ENCODE peak calls at places on chromosomes 13 and 19, in four cellular contexts. One of them, this sample, is unnamed.

GRCh38 chr13:42110410-42111155 is 62.1 kb downstream of the DGKH start:
- DNase-seq in mesenchymal stem cell: peak; percentile 89
- DNase-seq in neuronal stem cell: peak; percentile 59
- DNase-seq in IMR-90: peak; percentile 82
- DNase-seq in this sample: no peak

GRCh38 chr19:7868671-7869452 is 5.3 kb downstream of the PRR36 start:
- DNase-seq in mesenchymal stem cell: peak; percentile 68
- DNase-seq in IMR-90: peak; percentile 44
- DNase-seq in neuronal stem cell: peak; percentile 86
- DNase-seq in this sample: peak; percentile 93

GRCh38 chr19:6333439-6333838 is at the start of gene ACER1:
- DNase-seq in IMR-90: no peak
- DNase-seq in neuronal stem cell: no peak
- DNase-seq in mesenchymal stem cell: no peak
- DNase-seq in this sample: no peak

GRCh38 chr19:3029070-3029923 is at the start of gene TLE2:
- DNase-seq in mesenchymal stem cell: no peak
- DNase-seq in IMR-90: no peak
- DNase-seq in neuronal stem cell: no peak
- DNase-seq in this sample: no peak

GRCh38 chr19:14048439-14049153 is 13.3 kb downstream of the PALM3 start:
- DNase-seq in neuronal stem cell: peak; percentile 30
- DNase-seq in mesenchymal stem cell: peak; percentile 88
- DNase-seq in IMR-90: no peak
- DNase-seq in this sample: peak; percentile 85

GRCh38 chr13:42847891-42848663 is 66.7 kb downstream of the FAM216B start:
- DNase-seq in mesenchymal stem cell: peak; percentile 56
- DNase-seq in IMR-90: peak; percentile 8
- DNase-seq in neuronal stem cell: no peak
- DNase-seq in this sample: no peak

GRCh38 chr19:56133858-56134654 is 7.0 kb upstream of the ZNF444 start:
- DNase-seq in IMR-90: peak; percentile 17
- DNase-seq in neuronal stem cell: no peak
- DNase-seq in mesenchymal stem cell: no peak
- DNase-seq in this sample: no peak

GRCh38 chr13:46553521-46553885 is 533 bp downstream of the LRCH1 start:
- DNase-seq in IMR-90: no peak
- DNase-seq in neuronal stem cell: no peak
- DNase-seq in mesenchymal stem cell: no peak
- DNase-seq in this sample: no peak

GRCh38 chr13:46124967-46125933 is 20.4 kb upstream of the CPB2 start:
- DNase-seq in IMR-90: no peak
- DNase-seq in mesenchymal stem cell: peak; percentile 14
- DNase-seq in neuronal stem cell: no peak
- DNase-seq in this sample: no peak

GRCh38 chr19:39474139-39474620 is 6.5 kb upstream of the TIMM50 start:
- DNase-seq in neuronal stem cell: peak; percentile 45
- DNase-seq in IMR-90: peak; percentile 22
- DNase-seq in mesenchymal stem cell: peak; percentile 57
- DNase-seq in this sample: peak; percentile 84

GRCh38 chr19:35637165-35637564 is 4.4 kb upstream of the ETV2 start:
- DNase-seq in neuronal stem cell: no peak
- DNase-seq in IMR-90: no peak
- DNase-seq in mesenchymal stem cell: no peak
- DNase-seq in this sample: no peak

GRCh38 chr19:3538965-3539742 is at the start of gene TEKTIP1:
- DNase-seq in mesenchymal stem cell: peak; percentile 34
- DNase-seq in neuronal stem cell: no peak
- DNase-seq in IMR-90: no peak
- DNase-seq in this sample: peak; percentile 66

GRCh38 chr19:6801397-6802086 is 29.0 kb downstream of the VAV1 start:
- DNase-seq in mesenchymal stem cell: no peak
- DNase-seq in neuronal stem cell: no peak
- DNase-seq in IMR-90: no peak
- DNase-seq in this sample: peak; percentile 73

GRCh38 chr13:61286148-61286745 is 129.4 kb downstream of the PCDH20 start:
- DNase-seq in neuronal stem cell: peak; percentile 2
- DNase-seq in IMR-90: no peak
- DNase-seq in mesenchymal stem cell: no peak
- DNase-seq in this sample: peak; percentile 53

GRCh38 chr13:90171649-90172048 is 1175.8 kb upstream of the MIR17HG start:
- DNase-seq in neuronal stem cell: no peak
- DNase-seq in IMR-90: no peak
- DNase-seq in mesenchymal stem cell: no peak
- DNase-seq in this sample: no peak

GRCh38 chr13:100399455-100399854 is 189.1 kb downstream of the GGACT start:
- DNase-seq in mesenchymal stem cell: no peak
- DNase-seq in neuronal stem cell: no peak
- DNase-seq in IMR-90: no peak
- DNase-seq in this sample: no peak

GRCh38 chr13:103517066-103517767 is 451.0 kb upstream of the SLC10A2 start:
- DNase-seq in IMR-90: no peak
- DNase-seq in neuronal stem cell: no peak
- DNase-seq in mesenchymal stem cell: no peak
- DNase-seq in this sample: no peak

DNA sequence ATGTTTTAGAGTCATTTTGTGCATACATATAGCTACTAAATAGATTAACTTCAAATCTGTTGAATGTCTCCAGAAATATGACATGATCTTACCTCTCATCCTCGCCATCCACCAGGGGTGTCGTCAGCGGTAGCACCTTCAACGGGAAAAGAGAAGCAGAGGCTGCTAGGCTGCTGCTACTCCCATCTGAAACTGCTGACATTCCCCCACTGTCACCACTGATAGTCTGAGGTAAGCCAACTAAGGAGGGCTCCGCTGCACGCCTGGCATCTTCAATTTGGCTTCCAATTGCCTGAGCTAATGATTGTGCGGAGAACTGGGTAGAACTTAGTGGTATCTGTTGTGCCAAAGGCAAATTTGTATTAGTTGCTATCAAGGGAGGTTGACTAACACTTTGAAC is 3.1 kb downstream of the TSC22D1 start:
- DNase-seq in neuronal stem cell: no peak
- DNase-seq in IMR-90: no peak
- DNase-seq in mesenchymal stem cell: no peak
- DNase-seq in this sample: peak; percentile 37
- H4K8ac ChIP-seq in neuronal stem cell: no peak overlapping the region
- H4K8ac ChIP-seq in IMR-90: no peak overlapping the region
- H4K8ac ChIP-seq in mesenchymal stem cell: no peak overlapping the region
- H4K8ac ChIP-seq in this sample: no peak overlapping the region

GRCh38 chr13:88701551-88701950 is 1030.4 kb downstream of the SLITRK5 start:
- DNase-seq in mesenchymal stem cell: peak; percentile 8
- DNase-seq in IMR-90: no peak
- DNase-seq in neuronal stem cell: no peak
- DNase-seq in this sample: no peak
- H4K8ac ChIP-seq in mesenchymal stem cell: no peak overlapping the region
- H4K8ac ChIP-seq in IMR-90: no peak overlapping the region
- H4K8ac ChIP-seq in neuronal stem cell: no peak overlapping the region
- H4K8ac ChIP-seq in this sample: no peak overlapping the region

DNA sequence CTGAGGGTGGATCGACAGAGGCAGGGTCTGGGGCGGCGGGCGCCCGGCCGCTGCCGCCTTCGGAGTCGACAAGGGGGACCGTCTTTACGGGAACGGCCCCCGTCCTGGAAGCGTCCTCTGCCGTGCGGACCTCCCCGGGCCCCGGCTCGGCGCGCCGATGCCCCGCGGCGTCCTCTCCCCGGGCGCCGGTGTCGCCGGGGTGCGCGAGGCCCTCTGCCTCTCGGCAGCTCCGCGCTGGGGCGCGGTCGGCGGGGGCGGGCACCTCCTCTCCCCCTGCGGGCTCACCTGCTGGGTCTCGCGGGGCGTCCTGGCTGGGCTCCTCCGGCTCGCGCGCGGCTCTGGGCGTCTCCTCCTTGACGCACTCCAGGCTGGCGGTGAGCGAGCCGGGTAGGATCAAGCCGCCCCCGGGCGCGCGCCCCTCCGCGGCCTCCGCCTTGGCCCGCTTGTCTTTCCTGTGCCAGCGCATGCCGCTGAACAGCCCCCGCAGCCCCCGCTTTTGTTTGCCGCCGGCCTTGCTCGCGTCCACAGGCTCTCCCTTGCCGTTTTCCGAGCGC is 1.5 kb downstream of the AMER2 start:
- DNase-seq in IMR-90: no peak
- DNase-seq in neuronal stem cell: no peak
- DNase-seq in mesenchymal stem cell: no peak
- DNase-seq in this sample: no peak
- H4K8ac ChIP-seq in IMR-90: no peak overlapping the region
- H4K8ac ChIP-seq in neuronal stem cell: no peak overlapping the region
- H4K8ac ChIP-seq in mesenchymal stem cell: no peak overlapping the region
- H4K8ac ChIP-seq in this sample: no peak overlapping the region

GRCh38 chr19:21143428-21143827 is 1.6 kb downstream of the ZNF431 start:
- DNase-seq in mesenchymal stem cell: no peak
- DNase-seq in IMR-90: no peak
- DNase-seq in neuronal stem cell: no peak
- DNase-seq in this sample: no peak
- H4K8ac ChIP-seq in mesenchymal stem cell: no peak overlapping the region
- H4K8ac ChIP-seq in IMR-90: no peak overlapping the region
- H4K8ac ChIP-seq in neuronal stem cell: no peak overlapping the region
- H4K8ac ChIP-seq in this sample: no peak overlapping the region

GRCh38 chr13:22061806-22062391 is 391.0 kb downstream of the FGF9 start:
- DNase-seq in neuronal stem cell: no peak
- DNase-seq in mesenchymal stem cell: no peak
- DNase-seq in IMR-90: no peak
- DNase-seq in this sample: no peak
- H4K8ac ChIP-seq in neuronal stem cell: no peak overlapping the region
- H4K8ac ChIP-seq in mesenchymal stem cell: no peak overlapping the region
- H4K8ac ChIP-seq in IMR-90: no peak overlapping the region
- H4K8ac ChIP-seq in this sample: no peak overlapping the region

GRCh38 chr13:30864352-30865130 is 41.5 kb upstream of the MEDAG start:
- DNase-seq in mesenchymal stem cell: peak; percentile 92
- DNase-seq in neuronal stem cell: no peak
- DNase-seq in IMR-90: peak; percentile 98
- DNase-seq in this sample: no peak
- H4K8ac ChIP-seq in mesenchymal stem cell: peak overlapping the region; percentile 54
- H4K8ac ChIP-seq in neuronal stem cell: no peak overlapping the region
- H4K8ac ChIP-seq in IMR-90: peak overlapping the region; percentile 99
- H4K8ac ChIP-seq in this sample: no peak overlapping the region

DNA sequence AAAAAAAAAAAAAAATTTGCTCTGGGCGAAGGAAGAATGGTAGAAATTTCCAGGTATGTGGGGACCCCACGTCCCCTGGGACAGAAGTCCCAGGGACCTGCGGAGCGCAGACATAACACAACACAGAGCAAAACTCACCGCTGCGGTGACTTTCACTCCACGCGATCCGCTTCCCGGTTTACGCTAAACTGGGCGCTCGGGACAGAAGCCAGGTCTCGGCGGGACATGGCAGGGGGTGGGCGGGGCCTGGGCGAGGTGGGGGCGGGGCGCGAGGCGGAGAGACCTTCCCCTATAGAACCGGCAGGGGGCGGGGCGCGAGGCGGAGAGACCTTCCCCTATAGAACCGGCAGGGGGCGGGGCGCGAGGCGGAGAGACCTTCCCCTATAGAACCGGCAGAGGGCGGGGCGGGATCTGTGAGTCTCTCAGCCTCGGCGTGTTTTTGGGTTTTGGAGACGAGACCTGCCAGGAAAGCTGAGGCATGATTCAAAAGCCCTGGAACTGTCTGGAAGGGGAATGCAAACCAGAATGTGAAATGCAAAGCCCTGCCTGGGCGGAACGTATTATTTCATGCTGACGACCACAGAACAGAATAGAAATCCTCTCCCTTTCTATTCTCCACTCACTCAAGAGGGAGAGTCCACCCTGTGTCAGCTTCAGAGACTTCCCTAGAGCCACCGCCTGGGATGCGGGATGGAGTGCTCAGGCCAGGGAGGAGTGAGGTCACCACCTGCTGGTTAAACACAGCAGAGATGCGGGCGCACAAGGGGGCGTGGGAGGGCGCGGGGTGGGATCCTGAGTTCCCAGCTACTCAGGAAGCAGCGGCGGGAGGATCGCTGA is 20.2 kb upstream of the ERVV-1 start:
- DNase-seq in neuronal stem cell: peak; percentile 87
- DNase-seq in mesenchymal stem cell: peak; percentile 78
- DNase-seq in IMR-90: peak; percentile 66
- DNase-seq in this sample: peak; percentile 81
- H4K8ac ChIP-seq in neuronal stem cell: no peak overlapping the region
- H4K8ac ChIP-seq in mesenchymal stem cell: peak overlapping the region; percentile 70
- H4K8ac ChIP-seq in IMR-90: no peak overlapping the region
- H4K8ac ChIP-seq in this sample: no peak overlapping the region

DNA sequence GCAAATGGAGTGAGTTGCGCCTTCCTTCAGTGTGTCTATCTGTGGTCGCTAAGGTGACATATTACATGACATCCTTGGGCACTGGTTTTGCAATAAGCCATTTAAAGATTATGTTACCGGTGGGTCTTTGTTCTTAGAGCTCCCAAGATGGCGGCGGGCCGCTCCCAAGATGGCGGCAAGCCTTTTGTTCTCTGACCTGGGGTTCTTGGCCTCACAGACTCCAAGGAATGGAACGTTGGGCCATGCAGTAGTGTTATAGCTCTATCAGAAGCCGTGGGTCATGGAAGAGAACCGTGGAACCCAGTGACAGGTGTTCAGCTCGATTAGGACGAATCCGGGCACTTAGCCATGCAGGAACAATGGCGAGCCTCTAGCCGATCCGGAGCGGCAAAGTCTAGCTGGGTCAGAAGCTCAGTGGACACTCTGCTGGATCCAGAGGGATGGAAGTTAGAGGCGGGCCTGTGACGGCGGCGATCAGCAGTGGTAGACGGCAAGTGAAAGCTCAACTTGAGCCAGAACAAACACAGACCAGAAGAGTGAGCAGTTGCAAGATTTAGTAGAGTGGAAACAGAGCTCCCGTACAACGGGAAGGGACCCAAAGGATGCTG is 188.6 kb downstream of the TEX29 start:
- DNase-seq in IMR-90: no peak
- DNase-seq in mesenchymal stem cell: no peak
- DNase-seq in neuronal stem cell: no peak
- DNase-seq in this sample: no peak
- H4K8ac ChIP-seq in IMR-90: no peak overlapping the region
- H4K8ac ChIP-seq in mesenchymal stem cell: no peak overlapping the region
- H4K8ac ChIP-seq in neuronal stem cell: no peak overlapping the region
- H4K8ac ChIP-seq in this sample: no peak overlapping the region

GRCh38 chr19:12933287-12934072 is at the start of gene FARSA:
- DNase-seq in mesenchymal stem cell: peak; percentile 93
- DNase-seq in neuronal stem cell: peak; percentile 80
- DNase-seq in IMR-90: peak; percentile 87
- DNase-seq in this sample: peak; percentile 93
- H4K8ac ChIP-seq in mesenchymal stem cell: peak within 1 kb of the TSS; percentile 98
- H4K8ac ChIP-seq in neuronal stem cell: peak within 1 kb of the TSS; percentile 58
- H4K8ac ChIP-seq in IMR-90: peak within 1 kb of the TSS; percentile 100
- H4K8ac ChIP-seq in this sample: no peak within 1 kb of the TSS